ENCODE peak calls at places on chromosome 3, in eight cellular contexts. N, M, F, L, H, R, O and C are unnamed samples.
A peak's percentile ranks its signal among the peaks of the same experiment; 100 is the strongest.

GRCh38 chr3:39082652-39083313 is 24.6 kb downstream of the GORASP1 start:
- DNase-seq in R (no peak), H (no peak), O (no peak), M (no peak), N (no peak), L (no peak), F (no peak), C (no peak)

GRCh38 chr3:9412293-9412692 is 14.9 kb downstream of the SETD5 start:
- DNase-seq in L (no peak), N (no peak), H (no peak), R (no peak), M (no peak), F (no peak), O (no peak), C (no peak)

GRCh38 chr3:38837358-38837757 is 21.3 kb upstream of the SCN10A start:
- DNase-seq in M (no peak), H (no peak), F (no peak), N (no peak), O (no peak), L (no peak), R (no peak), C (no peak)

GRCh38 chr3:37182816-37183215 is 8.4 kb upstream of the LRRFIP2 start:
- DNase-seq in R (no peak), N (no peak), M (no peak), H (no peak), L (no peak), F (no peak), O (no peak), C (no peak)

GRCh38 chr3:59796486-59796885 is 746.7 kb upstream of the CFAP20DC start:
- DNase-seq in H (no peak), R (no peak), N (no peak), F (no peak), L (no peak), M (no peak), O (no peak), C (no peak)

GRCh38 chr3:22536582-22536981 is 666.5 kb upstream of the UBE2E2 start:
- DNase-seq in M (no peak), N (no peak), F (no peak), R (no peak), L (no peak), O (no peak), H (no peak), C (no peak)

GRCh38 chr3:184525337-184526157 is 36.0 kb upstream of the EPHB3 start:
- DNase-seq in O (no peak), R (peak; percentile 53), M (peak; percentile 17), F (peak; percentile 63), N (no peak), H (no peak), L (no peak), C (no peak)

GRCh38 chr3:185677146-185677829 is 91.2 kb downstream of the SENP2 start:
- DNase-seq in L (peak; percentile 69), R (peak; percentile 89), M (no peak), N (no peak), F (no peak), H (peak; percentile 56), O (peak; percentile 77), C (no peak)

GRCh38 chr3:136659253-136659652 is 92.9 kb downstream of the STAG1 start:
- DNase-seq in M (no peak), O (peak; percentile 70), F (no peak), R (no peak), L (no peak), N (no peak), H (peak; percentile 50), C (peak; percentile 69)

GRCh38 chr3:186790261-186790981 is 7.0 kb downstream of the EIF4A2 start:
- DNase-seq in L (no peak), M (peak; percentile 29), N (no peak), H (no peak), R (no peak), F (no peak), O (no peak), C (no peak)

GRCh38 chr3:42590989-42591756 is 513 bp downstream of the SS18L2 start:
- DNase-seq in N (no peak), O (no peak), H (no peak), F (peak; percentile 69), R (no peak), L (no peak), M (no peak), C (peak; percentile 63)

GRCh38 chr3:23867400-23867799 is 49.4 kb downstream of the NKIRAS1 start:
- DNase-seq in O (no peak), L (no peak), M (no peak), R (no peak), H (no peak), F (no peak), N (no peak), C (no peak)